ENCODE peak calls at places on chromosomes 12 and 14, in five cellular contexts. J is HEK293T, G is GM12878, O is K562, H is SK-N-SH. C is an unnamed sample.

GRCh38 chr14:49863483-49864262 is 11.1 kb upstream of the NEMF start:
- DNase-seq in J (no peak), G (no peak), O (peak), H (peak), C (no peak)

GRCh38 chr12:127519766-127520165 is 747.2 kb upstream of the TMEM132C start:
- DNase-seq in J (no peak), G (no peak), O (no peak), H (no peak), C (no peak)

GRCh38 chr12:47156167-47156736 is 76.5 kb upstream of the AMIGO2 start:
- DNase-seq in J (no peak), G (no peak), O (no peak), H (no peak), C (no peak)

GRCh38 chr14:45673420-45673819 is 420.4 kb upstream of the MIS18BP1 start:
- DNase-seq in J (no peak), G (no peak), O (no peak), H (no peak), C (no peak)

GRCh38 chr12:1972260-1972659 is 32.0 kb downstream of the DCP1B start:
- DNase-seq in J (no peak), G (no peak), O (no peak), H (no peak), C (no peak)

GRCh38 chr12:14691560-14691959 is 4.8 kb downstream of the GUCY2C start:
- DNase-seq in J (no peak), G (no peak), O (no peak), H (no peak), C (no peak)

GRCh38 chr14:98692832-98693231 is 579.2 kb downstream of the BCL11B start:
- DNase-seq in J (no peak), G (no peak), O (no peak), H (no peak), C (no peak)

GRCh38 chr14:83467811-83468210 is 1934.2 kb upstream of the SEL1L start:
- DNase-seq in J (no peak), G (no peak), O (no peak), H (no peak), C (no peak)

GRCh38 chr12:30088259-30088995 is 304.7 kb upstream of the TMTC1 start:
- DNase-seq in J (no peak), G (no peak), O (no peak), H (no peak), C (no peak)

GRCh38 chr12:50751921-50752721 is 11.8 kb upstream of the ATF1 start:
- DNase-seq in J (no peak), G (no peak), O (peak), H (no peak), C (no peak)

GRCh38 chr12:49482095-49483051 is 56.5 kb upstream of the KCNH3 start:
- DNase-seq in J (no peak), G (no peak), O (no peak), H (no peak), C (peak)

GRCh38 chr14:105162374-105162979 is 6.1 kb downstream of the JAG2 start:
- DNase-seq in J (no peak), G (no peak), O (peak), H (no peak), C (peak)

GRCh38 chr12:99722690-99723486 is 75.3 kb downstream of the GARIN6 start:
- DNase-seq in J (no peak), G (no peak), O (no peak), H (no peak), C (no peak)

GRCh38 chr12:2198088-2198501 is 145.3 kb downstream of the CACNA1C start:
- DNase-seq in J (peak), G (no peak), O (no peak), H (no peak), C (no peak)

GRCh38 chr12:59858508-59858907 is 262.7 kb downstream of the SLC16A7 start:
- DNase-seq in J (no peak), G (no peak), O (no peak), H (no peak), C (peak)

GRCh38 chr12:115869604-115870003 is 407.9 kb downstream of the MED13L start:
- DNase-seq in J (no peak), G (no peak), O (no peak), H (no peak), C (no peak)

GRCh38 chr12:65665817-65666216 is 158.5 kb upstream of the HMGA2 start:
- DNase-seq in J (no peak), G (no peak), O (no peak), H (no peak), C (no peak)

GRCh38 chr14:67400434-67400833 is 11.5 kb downstream of the PLEK2 start:
- DNase-seq in J (no peak), G (no peak), O (no peak), H (no peak), C (no peak)

GRCh38 chr12:90855534-90855933 is 99.4 kb downstream of the CCER1 start:
- DNase-seq in J (no peak), G (no peak), O (no peak), H (no peak), C (no peak)

GRCh38 chr12:47307680-47308399 is 228.1 kb upstream of the AMIGO2 start:
- DNase-seq in J (peak), G (peak), O (peak), H (peak), C (peak)

DNA sequence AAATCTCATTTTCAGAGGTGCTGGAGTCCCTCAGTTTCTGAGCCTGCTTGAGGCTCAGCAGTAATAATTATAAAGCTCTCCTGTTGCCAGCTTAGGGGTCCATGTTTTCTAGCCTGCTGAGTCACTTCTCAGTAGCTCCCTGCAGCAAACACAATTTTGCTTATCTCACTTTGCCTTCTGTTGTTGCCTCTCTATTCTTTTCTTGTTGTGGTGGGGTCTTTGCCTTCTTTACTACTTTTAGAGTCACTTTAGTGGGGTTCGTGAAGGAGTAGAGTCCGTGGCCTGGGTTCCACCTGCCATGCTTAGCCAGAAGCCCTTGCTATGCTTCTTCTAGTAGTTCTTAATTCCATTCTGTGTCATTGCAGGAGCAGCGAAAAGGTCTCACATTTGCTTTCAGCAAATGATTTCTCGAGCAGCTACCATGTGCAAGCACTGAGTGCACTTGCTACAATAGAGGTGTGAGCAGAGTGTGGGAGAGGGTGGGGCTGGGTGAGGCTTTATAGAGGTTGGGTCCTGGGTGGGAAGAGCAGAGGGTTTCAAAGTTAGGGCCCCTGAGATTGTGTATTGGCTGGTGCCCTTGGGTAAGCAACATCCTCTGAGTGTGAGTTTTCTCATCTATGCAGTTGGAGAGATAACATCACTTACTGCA is 114.3 kb downstream of the ADCK1 start:
- DNase-seq in J (no peak), G (no peak), O (peak), H (no peak), C (no peak)
- TF ChIP-seq FOXM1 in J (no peak), G (no peak), O (peak), H (no peak), C (no peak)

GRCh38 chr14:24880689-24881088 is 169.3 kb downstream of the STXBP6 start:
- DNase-seq in J (no peak), G (no peak), O (no peak), H (no peak), C (no peak)

GRCh38 chr14:24879661-24880381 is 170.1 kb downstream of the STXBP6 start:
- DNase-seq in J (no peak), G (no peak), O (no peak), H (no peak), C (no peak)

GRCh38 chr14:24881496-24881895 is 168.5 kb downstream of the STXBP6 start:
- DNase-seq in J (no peak), G (no peak), O (no peak), H (no peak), C (no peak)

GRCh38 chr14:24885410-24885913 is 164.5 kb downstream of the STXBP6 start:
- DNase-seq in J (no peak), G (no peak), O (no peak), H (no peak), C (peak)

GRCh38 chr14:24883571-24883970 is 166.4 kb downstream of the STXBP6 start:
- DNase-seq in J (no peak), G (no peak), O (no peak), H (no peak), C (no peak)
- TF ChIP-seq FOXM1 in J (no peak), G (no peak), O (no peak), H (no peak), C (no peak)

DNA sequence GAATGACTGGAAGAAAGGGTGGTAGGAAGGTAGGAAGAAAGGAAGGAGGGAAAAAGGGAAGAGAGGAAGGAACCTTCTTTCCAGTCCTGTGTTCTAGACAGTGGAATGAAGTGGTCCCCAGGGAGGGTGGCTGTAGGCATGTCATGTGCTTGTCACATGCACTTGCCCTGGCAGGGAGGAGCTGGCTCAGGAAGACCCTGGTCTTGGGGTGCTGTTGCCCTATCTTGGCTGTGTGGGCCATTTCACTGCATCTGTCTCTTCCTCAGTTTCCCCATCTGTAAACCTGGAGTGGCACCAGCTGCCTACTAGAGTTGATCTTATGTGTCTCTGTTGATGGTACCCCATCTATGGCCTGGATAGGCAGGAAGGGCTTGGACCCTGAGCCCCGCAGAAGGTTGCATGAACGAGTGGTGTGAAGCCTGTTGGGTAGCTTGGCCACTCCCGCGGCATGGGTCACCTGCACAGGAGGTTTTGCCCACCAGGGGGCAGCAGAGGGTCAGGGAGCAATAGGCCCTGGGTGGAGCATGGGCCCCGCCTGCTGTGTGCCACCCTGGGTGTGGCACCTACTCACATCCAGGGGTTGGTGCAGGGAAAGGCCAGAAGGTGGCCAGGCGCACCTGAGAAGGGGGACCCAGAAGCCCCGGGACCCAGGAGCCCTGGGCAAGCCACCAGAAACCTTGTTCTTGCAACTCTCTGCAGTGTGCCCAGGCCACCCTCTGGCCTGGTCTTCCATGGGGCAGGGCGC is 25.1 kb downstream of the MEG3 start:
- DNase-seq in J (peak), G (no peak), O (peak), H (peak), C (peak)
- TF ChIP-seq FOXM1 in J (no peak), G (no peak), O (no peak), H (no peak), C (no peak)

GRCh38 chr14:103386632-103387329 is 1.6 kb downstream of the MARK3 start:
- DNase-seq in J (no peak), G (no peak), O (no peak), H (no peak), C (no peak)
- TF ChIP-seq FOXM1 in J (no peak), G (no peak), O (no peak), H (no peak), C (no peak)

GRCh38 chr14:57051633-57052032 is 217.1 kb downstream of the EXOC5 start:
- DNase-seq in J (no peak), G (no peak), O (no peak), H (no peak), C (no peak)
- TF ChIP-seq FOXM1 in J (no peak), G (no peak), O (no peak), H (no peak), C (no peak)

C was measured in HepG2.